ENCODE peak calls at places on chromosomes 1 and 21, in nine cellular contexts. One of them, this sample, is unnamed.

GRCh38 chr1:56867491-56867890 is 12.9 kb downstream of the C8A start:
- DNase-seq in HTR-8/SVneo: no peak
- DNase-seq in Daoy: no peak
- DNase-seq in coronary artery: no peak
- DNase-seq in Right ventricle myocardium superior: no peak
- DNase-seq in fibroblast of mammary gland: no peak
- DNase-seq in adipocyte: no peak
- DNase-seq in caudate nucleus: no peak
- DNase-seq in iris pigment epithelial cell: no peak
- DNase-seq in this sample: no peak

GRCh38 chr1:31799196-31799894 is 16.5 kb downstream of the SPOCD1 start:
- DNase-seq in fibroblast of mammary gland: no peak
- DNase-seq in HTR-8/SVneo: no peak
- DNase-seq in caudate nucleus: no peak
- DNase-seq in Right ventricle myocardium superior: no peak
- DNase-seq in coronary artery: peak; percentile 35
- DNase-seq in Daoy: peak; percentile 52
- DNase-seq in adipocyte: no peak
- DNase-seq in iris pigment epithelial cell: no peak
- DNase-seq in this sample: no peak

GRCh38 chr1:196143602-196144342 is 464.5 kb downstream of the KCNT2 start:
- DNase-seq in HTR-8/SVneo: no peak
- DNase-seq in coronary artery: no peak
- DNase-seq in caudate nucleus: no peak
- DNase-seq in iris pigment epithelial cell: no peak
- DNase-seq in adipocyte: no peak
- DNase-seq in Right ventricle myocardium superior: no peak
- DNase-seq in fibroblast of mammary gland: peak; percentile 2
- DNase-seq in Daoy: no peak
- DNase-seq in this sample: peak; percentile 10

GRCh38 chr1:41728403-41729202 is 190.1 kb downstream of the HIVEP3 start:
- DNase-seq in adipocyte: no peak
- DNase-seq in Daoy: peak; percentile 60
- DNase-seq in Right ventricle myocardium superior: no peak
- DNase-seq in iris pigment epithelial cell: no peak
- DNase-seq in coronary artery: no peak
- DNase-seq in caudate nucleus: no peak
- DNase-seq in HTR-8/SVneo: no peak
- DNase-seq in fibroblast of mammary gland: no peak
- DNase-seq in this sample: no peak

GRCh38 chr1:145997156-145998023 is 1.0 kb upstream of the TXNIP start:
- DNase-seq in coronary artery: no peak
- DNase-seq in caudate nucleus: no peak
- DNase-seq in iris pigment epithelial cell: no peak
- DNase-seq in HTR-8/SVneo: no peak
- DNase-seq in Right ventricle myocardium superior: peak; percentile 68
- DNase-seq in fibroblast of mammary gland: peak; percentile 48
- DNase-seq in Daoy: peak; percentile 19
- DNase-seq in adipocyte: peak; percentile 48
- DNase-seq in this sample: peak; percentile 42

GRCh38 chr1:20767271-20767670 is 19.8 kb downstream of the HP1BP3 start:
- DNase-seq in adipocyte: no peak
- DNase-seq in Right ventricle myocardium superior: no peak
- DNase-seq in caudate nucleus: no peak
- DNase-seq in coronary artery: no peak
- DNase-seq in fibroblast of mammary gland: no peak
- DNase-seq in iris pigment epithelial cell: no peak
- DNase-seq in HTR-8/SVneo: no peak
- DNase-seq in Daoy: no peak
- DNase-seq in this sample: no peak

GRCh38 chr21:15010645-15011044 is 54.2 kb downstream of the NRIP1 start:
- DNase-seq in iris pigment epithelial cell: peak; percentile 84
- DNase-seq in caudate nucleus: no peak
- DNase-seq in Daoy: no peak
- DNase-seq in HTR-8/SVneo: no peak
- DNase-seq in adipocyte: no peak
- DNase-seq in coronary artery: no peak
- DNase-seq in fibroblast of mammary gland: no peak
- DNase-seq in Right ventricle myocardium superior: no peak
- DNase-seq in this sample: no peak

GRCh38 chr1:208227366-208227765 is 16.8 kb downstream of the PLXNA2 start:
- DNase-seq in Daoy: no peak
- DNase-seq in fibroblast of mammary gland: peak; percentile 20
- DNase-seq in iris pigment epithelial cell: peak; percentile 59
- DNase-seq in Right ventricle myocardium superior: no peak
- DNase-seq in caudate nucleus: no peak
- DNase-seq in coronary artery: no peak
- DNase-seq in HTR-8/SVneo: no peak
- DNase-seq in adipocyte: no peak
- DNase-seq in this sample: no peak

GRCh38 chr1:152860129-152860528 is 333 bp downstream of the LCE7A start:
- DNase-seq in iris pigment epithelial cell: no peak
- DNase-seq in caudate nucleus: no peak
- DNase-seq in HTR-8/SVneo: no peak
- DNase-seq in adipocyte: no peak
- DNase-seq in fibroblast of mammary gland: no peak
- DNase-seq in coronary artery: no peak
- DNase-seq in Right ventricle myocardium superior: no peak
- DNase-seq in Daoy: no peak
- DNase-seq in this sample: no peak

GRCh38 chr1:110726755-110727154 is 52.0 kb upstream of the KCNA3 start:
- DNase-seq in adipocyte: no peak
- DNase-seq in iris pigment epithelial cell: no peak
- DNase-seq in HTR-8/SVneo: no peak
- DNase-seq in coronary artery: no peak
- DNase-seq in Right ventricle myocardium superior: no peak
- DNase-seq in Daoy: no peak
- DNase-seq in caudate nucleus: no peak
- DNase-seq in fibroblast of mammary gland: no peak
- DNase-seq in this sample: no peak

GRCh38 chr1:46753985-46754384 is 35.1 kb upstream of the EFCAB14 start:
- DNase-seq in Right ventricle myocardium superior: no peak
- DNase-seq in Daoy: no peak
- DNase-seq in coronary artery: no peak
- DNase-seq in fibroblast of mammary gland: no peak
- DNase-seq in iris pigment epithelial cell: no peak
- DNase-seq in caudate nucleus: no peak
- DNase-seq in HTR-8/SVneo: no peak
- DNase-seq in adipocyte: no peak
- DNase-seq in this sample: no peak

GRCh38 chr1:21149862-21150432 is 26.8 kb downstream of the EIF4G3 start:
- DNase-seq in Right ventricle myocardium superior: no peak
- DNase-seq in HTR-8/SVneo: peak; percentile 63
- DNase-seq in fibroblast of mammary gland: peak; percentile 89
- DNase-seq in caudate nucleus: peak; percentile 33
- DNase-seq in coronary artery: no peak
- DNase-seq in iris pigment epithelial cell: peak; percentile 94
- DNase-seq in Daoy: peak; percentile 77
- DNase-seq in adipocyte: peak; percentile 91
- DNase-seq in this sample: peak; percentile 31

GRCh38 chr1:39098569-39099250 is 72.6 kb downstream of the NDUFS5 start:
- DNase-seq in Right ventricle myocardium superior: peak; percentile 63
- DNase-seq in coronary artery: peak; percentile 86
- DNase-seq in caudate nucleus: peak; percentile 75
- DNase-seq in HTR-8/SVneo: peak; percentile 79
- DNase-seq in adipocyte: peak; percentile 92
- DNase-seq in iris pigment epithelial cell: peak; percentile 85
- DNase-seq in fibroblast of mammary gland: peak; percentile 94
- DNase-seq in Daoy: peak; percentile 84
- DNase-seq in this sample: peak; percentile 97

GRCh38 chr21:45299026-45299863 is 11.6 kb upstream of the POFUT2 start:
- DNase-seq in fibroblast of mammary gland: no peak
- DNase-seq in Right ventricle myocardium superior: peak; percentile 80
- DNase-seq in adipocyte: no peak
- DNase-seq in coronary artery: peak; percentile 90
- DNase-seq in Daoy: peak; percentile 2
- DNase-seq in HTR-8/SVneo: no peak
- DNase-seq in caudate nucleus: no peak
- DNase-seq in iris pigment epithelial cell: peak; percentile 68
- DNase-seq in this sample: no peak

GRCh38 chr1:115469703-115470476 is 131.8 kb upstream of the NGF start:
- DNase-seq in caudate nucleus: peak; percentile 8
- DNase-seq in Right ventricle myocardium superior: peak; percentile 53
- DNase-seq in fibroblast of mammary gland: peak; percentile 54
- DNase-seq in adipocyte: peak; percentile 72
- DNase-seq in coronary artery: no peak
- DNase-seq in iris pigment epithelial cell: peak; percentile 63
- DNase-seq in Daoy: peak; percentile 96
- DNase-seq in HTR-8/SVneo: peak; percentile 39
- DNase-seq in this sample: peak; percentile 85

GRCh38 chr21:33975548-33976081 is 60.0 kb upstream of the ATP5PO start:
- DNase-seq in caudate nucleus: no peak
- DNase-seq in coronary artery: no peak
- DNase-seq in adipocyte: peak; percentile 28
- DNase-seq in fibroblast of mammary gland: peak; percentile 60
- DNase-seq in Daoy: peak; percentile 75
- DNase-seq in Right ventricle myocardium superior: no peak
- DNase-seq in iris pigment epithelial cell: peak; percentile 44
- DNase-seq in HTR-8/SVneo: peak; percentile 25
- DNase-seq in this sample: no peak

GRCh38 chr1:24379733-24380315 is 33.8 kb downstream of the STPG1 start:
- DNase-seq in Daoy: no peak
- DNase-seq in caudate nucleus: no peak
- DNase-seq in Right ventricle myocardium superior: no peak
- DNase-seq in adipocyte: peak; percentile 57
- DNase-seq in coronary artery: no peak
- DNase-seq in fibroblast of mammary gland: peak; percentile 82
- DNase-seq in iris pigment epithelial cell: peak; percentile 85
- DNase-seq in HTR-8/SVneo: no peak
- DNase-seq in this sample: no peak

GRCh38 chr1:182968151-182968741 is 15.3 kb upstream of the SHCBP1L start:
- DNase-seq in caudate nucleus: no peak
- DNase-seq in Daoy: peak; percentile 24
- DNase-seq in adipocyte: no peak
- DNase-seq in Right ventricle myocardium superior: no peak
- DNase-seq in iris pigment epithelial cell: peak; percentile 43
- DNase-seq in HTR-8/SVneo: no peak
- DNase-seq in fibroblast of mammary gland: no peak
- DNase-seq in coronary artery: no peak
- DNase-seq in this sample: no peak

GRCh38 chr1:217747156-217747769 is 116.1 kb downstream of the SPATA17 start:
- DNase-seq in HTR-8/SVneo: peak; percentile 25
- DNase-seq in caudate nucleus: no peak
- DNase-seq in iris pigment epithelial cell: peak; percentile 34
- DNase-seq in adipocyte: peak; percentile 74
- DNase-seq in coronary artery: no peak
- DNase-seq in Right ventricle myocardium superior: no peak
- DNase-seq in fibroblast of mammary gland: peak; percentile 55
- DNase-seq in Daoy: peak; percentile 5
- DNase-seq in this sample: no peak

GRCh38 chr1:224727851-224728250 is 111.7 kb downstream of the CNIH3 start:
- DNase-seq in caudate nucleus: no peak
- DNase-seq in Daoy: no peak
- DNase-seq in coronary artery: no peak
- DNase-seq in fibroblast of mammary gland: peak; percentile 90
- DNase-seq in iris pigment epithelial cell: no peak
- DNase-seq in adipocyte: no peak
- DNase-seq in HTR-8/SVneo: no peak
- DNase-seq in Right ventricle myocardium superior: no peak
- DNase-seq in this sample: no peak

GRCh38 chr1:29540801-29541357 is 304.6 kb downstream of the PTPRU start:
- DNase-seq in caudate nucleus: no peak
- DNase-seq in Daoy: no peak
- DNase-seq in coronary artery: no peak
- DNase-seq in adipocyte: no peak
- DNase-seq in HTR-8/SVneo: no peak
- DNase-seq in iris pigment epithelial cell: no peak
- DNase-seq in Right ventricle myocardium superior: no peak
- DNase-seq in fibroblast of mammary gland: no peak
- DNase-seq in this sample: no peak

GRCh38 chr1:154546264-154547043 is 12.0 kb downstream of the UBE2Q1 start:
- DNase-seq in iris pigment epithelial cell: peak; percentile 49
- DNase-seq in adipocyte: peak; percentile 69
- DNase-seq in coronary artery: no peak
- DNase-seq in caudate nucleus: peak; percentile 30
- DNase-seq in Right ventricle myocardium superior: peak; percentile 67
- DNase-seq in HTR-8/SVneo: peak; percentile 61
- DNase-seq in fibroblast of mammary gland: peak; percentile 63
- DNase-seq in Daoy: peak; percentile 76
- DNase-seq in this sample: peak; percentile 90

GRCh38 chr1:94418664-94419655 is 771 bp downstream of the ABCD3 start:
- DNase-seq in Daoy: peak; percentile 71
- DNase-seq in coronary artery: peak; percentile 77
- DNase-seq in HTR-8/SVneo: peak; percentile 5
- DNase-seq in caudate nucleus: peak; percentile 61
- DNase-seq in Right ventricle myocardium superior: peak; percentile 48
- DNase-seq in fibroblast of mammary gland: peak; percentile 38
- DNase-seq in iris pigment epithelial cell: peak; percentile 26
- DNase-seq in adipocyte: peak; percentile 77
- DNase-seq in this sample: peak; percentile 48

GRCh38 chr1:110205156-110205555 is 5.0 kb upstream of the KCNC4 start:
- DNase-seq in HTR-8/SVneo: no peak
- DNase-seq in fibroblast of mammary gland: no peak
- DNase-seq in coronary artery: no peak
- DNase-seq in iris pigment epithelial cell: no peak
- DNase-seq in Right ventricle myocardium superior: no peak
- DNase-seq in adipocyte: no peak
- DNase-seq in caudate nucleus: no peak
- DNase-seq in Daoy: no peak
- DNase-seq in this sample: no peak

GRCh38 chr21:36381841-36382589 is 3.2 kb upstream of the CHAF1B start:
- DNase-seq in HTR-8/SVneo: no peak
- DNase-seq in Daoy: no peak
- DNase-seq in fibroblast of mammary gland: peak; percentile 41
- DNase-seq in caudate nucleus: no peak
- DNase-seq in coronary artery: no peak
- DNase-seq in iris pigment epithelial cell: peak; percentile 21
- DNase-seq in Right ventricle myocardium superior: no peak
- DNase-seq in adipocyte: no peak
- DNase-seq in this sample: no peak

GRCh38 chr1:32754282-32755097 is 51.9 kb upstream of the SYNC start:
- DNase-seq in fibroblast of mammary gland: peak; percentile 25
- DNase-seq in Daoy: no peak
- DNase-seq in HTR-8/SVneo: peak; percentile 29
- DNase-seq in Right ventricle myocardium superior: no peak
- DNase-seq in iris pigment epithelial cell: peak; percentile 35
- DNase-seq in caudate nucleus: peak; percentile 64
- DNase-seq in coronary artery: no peak
- DNase-seq in adipocyte: no peak
- DNase-seq in this sample: peak; percentile 70

GRCh38 chr1:27551170-27551952 is 52.6 kb downstream of the AHDC1 start:
- DNase-seq in adipocyte: no peak
- DNase-seq in HTR-8/SVneo: no peak
- DNase-seq in coronary artery: no peak
- DNase-seq in fibroblast of mammary gland: peak; percentile 46
- DNase-seq in caudate nucleus: no peak
- DNase-seq in Right ventricle myocardium superior: peak; percentile 49
- DNase-seq in Daoy: no peak
- DNase-seq in iris pigment epithelial cell: no peak
- DNase-seq in this sample: no peak

GRCh38 chr1:12201343-12202189 is 28.3 kb upstream of the VPS13D start:
- DNase-seq in coronary artery: no peak
- DNase-seq in Daoy: no peak
- DNase-seq in fibroblast of mammary gland: no peak
- DNase-seq in Right ventricle myocardium superior: no peak
- DNase-seq in iris pigment epithelial cell: no peak
- DNase-seq in caudate nucleus: no peak
- DNase-seq in HTR-8/SVneo: no peak
- DNase-seq in adipocyte: no peak
- DNase-seq in this sample: no peak

GRCh38 chr21:35189077-35189863 is 140.2 kb upstream of the RUNX1 start:
- DNase-seq in Daoy: peak; percentile 27
- DNase-seq in fibroblast of mammary gland: peak; percentile 96
- DNase-seq in caudate nucleus: no peak
- DNase-seq in adipocyte: peak; percentile 95
- DNase-seq in iris pigment epithelial cell: peak; percentile 94
- DNase-seq in HTR-8/SVneo: no peak
- DNase-seq in coronary artery: no peak
- DNase-seq in Right ventricle myocardium superior: no peak
- DNase-seq in this sample: no peak

GRCh38 chr21:43368685-43369084 is 58.2 kb downstream of the SIK1 start:
- DNase-seq in HTR-8/SVneo: no peak
- DNase-seq in fibroblast of mammary gland: no peak
- DNase-seq in coronary artery: no peak
- DNase-seq in iris pigment epithelial cell: no peak
- DNase-seq in Daoy: no peak
- DNase-seq in Right ventricle myocardium superior: no peak
- DNase-seq in adipocyte: no peak
- DNase-seq in caudate nucleus: no peak
- DNase-seq in this sample: no peak

GRCh38 chr1:98203461-98203860 is 282.6 kb upstream of the DPYD start:
- DNase-seq in HTR-8/SVneo: no peak
- DNase-seq in coronary artery: no peak
- DNase-seq in Daoy: peak; percentile 29
- DNase-seq in iris pigment epithelial cell: peak; percentile 84
- DNase-seq in fibroblast of mammary gland: peak; percentile 20
- DNase-seq in Right ventricle myocardium superior: no peak
- DNase-seq in adipocyte: peak; percentile 13
- DNase-seq in caudate nucleus: no peak
- DNase-seq in this sample: no peak

This sample was measured in iPS-NIHi11.